ENCODE peak calls at places on chromosomes 3 and 15, in seven cellular contexts. C is HL-60, A is Panc1, M is vagina, F is suprapubic skin, N is GM23338, R is stomach. U is an unnamed sample.

GRCh38 chr3:10352146-10352911 is 31.4 kb upstream of the SEC13 start:
- DNase-seq in C (no peak), A (no peak), M (no peak), F (no peak), N (no peak), R (no peak), U (no peak)

GRCh38 chr3:124634210-124635168 is 95.8 kb upstream of the UMPS start:
- DNase-seq in C (no peak), A (no peak), M (no peak), F (no peak), N (peak), R (no peak), U (peak)

GRCh38 chr15:64461577-64462162 is 1.3 kb downstream of the ZNF609 start:
- DNase-seq in C (no peak), A (no peak), M (no peak), F (no peak), N (peak), R (peak), U (no peak)

GRCh38 chr15:71810256-71811035 is at the start of gene NR2E3:
- DNase-seq in C (no peak), A (no peak), M (no peak), F (no peak), N (no peak), R (no peak), U (no peak)

GRCh38 chr15:90838544-90838943 is 29.8 kb upstream of the FURIN start:
- DNase-seq in C (no peak), A (no peak), M (no peak), F (no peak), N (no peak), R (no peak), U (no peak)

GRCh38 chr3:23198801-23199200 is 4.3 kb upstream of the UBE2E2 start:
- DNase-seq in C (no peak), A (no peak), M (no peak), F (no peak), N (no peak), R (no peak), U (no peak)

GRCh38 chr3:106381265-106381942 is 512.6 kb upstream of the CBLB start:
- DNase-seq in C (no peak), A (no peak), M (no peak), F (no peak), N (no peak), R (no peak), U (no peak)

GRCh38 chr3:55435446-55435845 is 51.7 kb downstream of the WNT5A start:
- DNase-seq in C (no peak), A (no peak), M (no peak), F (no peak), N (no peak), R (no peak), U (no peak)

GRCh38 chr15:58900628-58901027 is 32.9 kb downstream of the SLTM start:
- DNase-seq in C (no peak), A (no peak), M (no peak), F (no peak), N (no peak), R (no peak), U (no peak)

GRCh38 chr3:184040010-184040409 is 8.5 kb downstream of the HTR3D start:
- DNase-seq in C (no peak), A (no peak), M (no peak), F (no peak), N (peak), R (peak), U (no peak)

GRCh38 chr3:184042617-184043016 is 10.2 kb upstream of the HTR3C start:
- DNase-seq in C (no peak), A (no peak), M (no peak), F (no peak), N (no peak), R (no peak), U (no peak)

GRCh38 chr3:184037816-184038215 is 6.3 kb downstream of the HTR3D start:
- DNase-seq in C (no peak), A (no peak), M (no peak), F (no peak), N (peak), R (no peak), U (no peak)

GRCh38 chr3:184039414-184039813 is 7.9 kb downstream of the HTR3D start:
- DNase-seq in C (no peak), A (no peak), M (no peak), F (no peak), N (no peak), R (no peak), U (no peak)
- TF ChIP-seq POLR2AphosphoS5 in C (no peak), A (no peak), M (peak), F (no peak), N (no peak), R (no peak), U (no peak)

GRCh38 chr3:155078959-155079794 is 942 bp upstream of the MME start:
- DNase-seq in C (no peak), A (no peak), M (no peak), F (no peak), N (peak), R (no peak), U (no peak)
- H3K4me3 ChIP-seq in C (peak), A (peak), M (peak), F (peak), N (peak), R (peak), U (peak)

DNA sequence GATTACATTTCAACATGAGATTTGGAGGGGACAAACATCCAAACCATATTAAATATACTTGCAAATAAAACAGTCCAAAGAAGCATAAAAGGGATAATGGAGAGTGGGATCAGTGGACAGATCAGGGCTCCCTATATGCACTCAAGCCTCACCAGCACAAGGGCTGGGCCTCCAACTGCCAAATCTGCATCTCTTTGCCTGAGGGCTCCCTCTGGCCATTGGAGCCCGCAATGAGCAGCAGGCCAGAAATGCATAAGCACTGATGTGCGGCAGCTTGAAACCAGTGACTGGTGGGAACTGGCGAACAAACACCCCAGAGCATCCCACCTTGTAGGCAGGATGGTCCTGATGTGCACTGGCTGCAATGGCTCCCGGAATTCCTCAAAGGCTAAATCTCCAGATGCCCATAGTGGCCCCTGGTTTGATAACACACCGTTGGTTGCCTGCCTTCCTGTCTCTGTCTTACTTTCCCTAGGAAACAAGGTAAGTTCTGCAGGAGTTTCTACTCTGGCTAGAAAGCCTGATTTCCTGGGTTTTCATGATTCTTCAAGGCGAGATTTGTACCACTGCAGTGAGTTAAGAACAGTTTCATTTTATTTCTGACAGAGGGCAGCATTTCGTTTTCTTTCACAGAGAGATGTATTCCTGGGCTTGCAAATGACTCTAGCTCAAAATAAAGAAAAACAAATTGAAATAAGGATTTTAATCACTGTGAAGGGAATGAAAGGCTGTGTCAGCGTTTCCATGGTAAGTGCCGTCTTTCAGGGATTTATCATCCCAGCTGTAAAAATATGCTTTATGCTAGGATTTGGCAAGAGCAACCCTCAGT is 56.0 kb upstream of the POMGNT2 start:
- DNase-seq in C (no peak), A (no peak), M (no peak), F (no peak), N (peak), R (no peak), U (no peak)
- TF ChIP-seq CTCF in C (no peak), A (peak), M (no peak), F (no peak), N (peak), R (peak), U (peak)

GRCh38 chr15:41851167-41851523 is 12.5 kb downstream of the PLA2G4B start:
- DNase-seq in C (no peak), A (no peak), M (no peak), F (no peak), N (no peak), R (no peak), U (no peak)

GRCh38 chr15:41849204-41849603 is 10.6 kb downstream of the PLA2G4B start:
- DNase-seq in C (no peak), A (no peak), M (no peak), F (no peak), N (no peak), R (no peak), U (no peak)

GRCh38 chr15:41848595-41848994 is 9.9 kb downstream of the PLA2G4B start:
- DNase-seq in C (no peak), A (no peak), M (no peak), F (no peak), N (no peak), R (no peak), U (no peak)

GRCh38 chr15:41850482-41851166 is 12.0 kb downstream of the PLA2G4B start:
- DNase-seq in C (no peak), A (no peak), M (no peak), F (no peak), N (no peak), R (no peak), U (no peak)

GRCh38 chr15:41849861-41850260 is 11.2 kb downstream of the PLA2G4B start:
- DNase-seq in C (no peak), A (no peak), M (no peak), F (no peak), N (no peak), R (peak), U (no peak)
- TF ChIP-seq POLR2AphosphoS5 in C (no peak), A (no peak), M (no peak), F (no peak), N (no peak), R (no peak), U (no peak)

GRCh38 chr3:46699846-46700523 is 1.2 kb upstream of the TMIE start:
- DNase-seq in C (peak), A (no peak), M (no peak), F (no peak), N (no peak), R (peak), U (peak)

GRCh38 chr3:46703013-46703520 is 1.9 kb downstream of the TMIE start:
- DNase-seq in C (no peak), A (no peak), M (no peak), F (no peak), N (no peak), R (no peak), U (no peak)

GRCh38 chr3:46702246-46703012 is 1.2 kb downstream of the TMIE start:
- DNase-seq in C (no peak), A (no peak), M (no peak), F (no peak), N (no peak), R (no peak), U (no peak)

GRCh38 chr3:46701211-46701939 is at the start of gene TMIE:
- DNase-seq in C (no peak), A (no peak), M (no peak), F (no peak), N (peak), R (no peak), U (no peak)

GRCh38 chr3:46700772-46701171 is 420 bp upstream of the TMIE start:
- DNase-seq in C (no peak), A (no peak), M (no peak), F (no peak), N (no peak), R (no peak), U (no peak)
- H3K4me3 ChIP-seq in C (no peak), A (no peak), M (peak), F (peak), N (peak), R (peak), U (peak)

U was measured in transverse colon.